ENCODE peak calls at places on chromosomes 7 and 10, in four cellular contexts. L is stimulated activated CD8-positive, alpha-beta memory T cell treated with anti-CD3 and anti-CD28 coated beads, Interleukin-15, amount 100 ng/mL, for 24 hours; Y is effector CD4-positive, alpha-beta T cell; W is amniotic stem cell. F is an unnamed sample.

GRCh38 chr10:35103887-35104286 is 13.7 kb upstream of the CUL2 start:
- DNase-seq in Y (no peak), W (no peak), L (no peak), F (no peak)

GRCh38 chr10:71409516-71410104 is 12.9 kb downstream of the CDH23 start:
- DNase-seq in L (no peak), W (no peak), Y (no peak), F (no peak)

GRCh38 chr7:15862781-15863165 is 176.3 kb upstream of the MEOX2 start:
- DNase-seq in W (no peak), Y (no peak), L (no peak), F (no peak)

GRCh38 chr7:55502209-55502608 is 70.1 kb downstream of the VOPP1 start:
- DNase-seq in Y (no peak), W (no peak), L (no peak), F (no peak)

GRCh38 chr7:75575488-75576112 is 83.5 kb downstream of the SPDYE5 start:
- DNase-seq in L (no peak), W (no peak), Y (no peak), F (no peak)

GRCh38 chr10:115118346-115118745 is 25.2 kb downstream of the ATRNL1 start:
- DNase-seq in L (no peak), W (no peak), Y (no peak), F (peak; percentile 8)

GRCh38 chr10:99525897-99526296 is 6.8 kb upstream of the NKX2-3 start:
- DNase-seq in Y (no peak), W (no peak), L (no peak), F (no peak)

GRCh38 chr7:32502656-32503189 is 7.4 kb downstream of the AVL9 start:
- DNase-seq in Y (no peak), L (no peak), W (no peak), F (no peak)

GRCh38 chr7:150799741-150800575 is at the start of gene TMEM176B:
- DNase-seq in Y (no peak), L (no peak), W (no peak), F (peak; percentile 40)

GRCh38 chr10:49649294-49649693 is 30.2 kb upstream of the C10orf53 start:
- DNase-seq in L (no peak), Y (no peak), W (no peak), F (peak; percentile 75)

GRCh38 chr10:68560916-68561691 is 967 bp downstream of the TET1 start:
- DNase-seq in W (no peak), L (no peak), Y (no peak), F (peak; percentile 69)

GRCh38 chr10:43219848-43220247 is 47.0 kb downstream of the RASGEF1A start:
- DNase-seq in Y (no peak), L (no peak), W (no peak), F (no peak)

GRCh38 chr10:71094712-71095390 is 117.5 kb upstream of the UNC5B start:
- DNase-seq in Y (no peak), W (no peak), L (no peak), F (no peak)